ENCODE peak calls at places on chromosomes 1 and 21, in eight cellular contexts. H is MM.1S, I is neuronal stem cell, U is IMR-90, T is hepatocyte, B is GM23248, V is fibroblast of lung, O is keratinocyte. X is an unnamed sample.
A peak's percentile ranks its signal among the peaks of the same experiment; 100 is the strongest.

GRCh38 chr1:219651993-219652392 is 39.1 kb upstream of the ZC3H11B start:
- DNase-seq in H (no peak), I (no peak), U (no peak), T (no peak), B (no peak), V (peak; percentile 61), O (no peak), X (no peak)

GRCh38 chr1:12021616-12022015 is 2.3 kb downstream of the MIIP start:
- DNase-seq in H (no peak), I (no peak), U (no peak), T (no peak), B (no peak), V (no peak), O (no peak), X (no peak)

GRCh38 chr1:207152792-207153434 is 48.9 kb downstream of the C4BPA start:
- DNase-seq in H (no peak), I (no peak), U (peak; percentile 21), T (no peak), B (no peak), V (no peak), O (no peak), X (no peak)

GRCh38 chr21:41761211-41762181 is 5.4 kb downstream of the RIPK4 start:
- DNase-seq in H (no peak), I (no peak), U (no peak), T (peak; percentile 55), B (peak; percentile 35), V (no peak), O (no peak), X (peak; percentile 59)

GRCh38 chr1:93433407-93433961 is 14.4 kb upstream of the FNBP1L start:
- DNase-seq in H (no peak), I (no peak), U (no peak), T (peak; percentile 19), B (no peak), V (no peak), O (no peak), X (no peak)

GRCh38 chr1:7482077-7482476 is 289.0 kb upstream of the VAMP3 start:
- DNase-seq in H (no peak), I (no peak), U (no peak), T (no peak), B (no peak), V (no peak), O (no peak), X (no peak)

GRCh38 chr1:230247921-230248778 is 178.0 kb downstream of the PGBD5 start:
- DNase-seq in H (no peak), I (no peak), U (no peak), T (no peak), B (peak; percentile 12), V (no peak), O (no peak), X (no peak)

GRCh38 chr21:35475768-35476167 is 426.7 kb upstream of the RUNX1 start:
- DNase-seq in H (no peak), I (no peak), U (peak; percentile 75), T (no peak), B (peak; percentile 54), V (peak; percentile 71), O (no peak), X (no peak)

GRCh38 chr1:67647036-67647798 is 37.8 kb upstream of the GADD45A start:
- DNase-seq in H (no peak), I (no peak), U (no peak), T (peak; percentile 40), B (peak; percentile 19), V (peak; percentile 52), O (no peak), X (no peak)

GRCh38 chr1:115320368-115320767 is 17.7 kb downstream of the NGF start:
- DNase-seq in H (no peak), I (no peak), U (no peak), T (no peak), B (peak; percentile 46), V (no peak), O (no peak), X (no peak)

GRCh38 chr1:12580054-12580887 is 37.7 kb downstream of the DHRS3 start:
- DNase-seq in H (no peak), I (no peak), U (peak; percentile 51), T (no peak), B (peak; percentile 68), V (peak; percentile 45), O (no peak), X (no peak)

GRCh38 chr1:244012232-244012631 is 38.9 kb upstream of the ZBTB18 start:
- DNase-seq in H (no peak), I (no peak), U (peak; percentile 78), T (no peak), B (peak; percentile 83), V (peak; percentile 88), O (no peak), X (peak; percentile 31)

GRCh38 chr1:116431870-116432500 is 58.9 kb downstream of the ATP1A1 start:
- DNase-seq in H (no peak), I (no peak), U (no peak), T (no peak), B (no peak), V (no peak), O (no peak), X (no peak)
- H3K9me3 ChIP-seq in H (no peaks in the 10 kb centered on the region), I (no peaks in the 10 kb centered on the region), U (no peaks in the 10 kb centered on the region), T (no peaks in the 10 kb centered on the region), B (no peaks in the 10 kb centered on the region), V (no peaks in the 10 kb centered on the region), O (no peaks in the 10 kb centered on the region), X (no peaks in the 10 kb centered on the region)

GRCh38 chr1:63115527-63115926 is 206.8 kb upstream of the FOXD3 start:
- DNase-seq in H (no peak), I (no peak), U (no peak), T (no peak), B (no peak), V (no peak), O (no peak), X (no peak)
- H2AFZ ChIP-seq in H (no peak overlapping the region), I (no peak overlapping the region), U (no peak overlapping the region), T (no peak overlapping the region), B (no peak overlapping the region), V (no peak overlapping the region), O (no peak overlapping the region), X (no peak overlapping the region)

DNA sequence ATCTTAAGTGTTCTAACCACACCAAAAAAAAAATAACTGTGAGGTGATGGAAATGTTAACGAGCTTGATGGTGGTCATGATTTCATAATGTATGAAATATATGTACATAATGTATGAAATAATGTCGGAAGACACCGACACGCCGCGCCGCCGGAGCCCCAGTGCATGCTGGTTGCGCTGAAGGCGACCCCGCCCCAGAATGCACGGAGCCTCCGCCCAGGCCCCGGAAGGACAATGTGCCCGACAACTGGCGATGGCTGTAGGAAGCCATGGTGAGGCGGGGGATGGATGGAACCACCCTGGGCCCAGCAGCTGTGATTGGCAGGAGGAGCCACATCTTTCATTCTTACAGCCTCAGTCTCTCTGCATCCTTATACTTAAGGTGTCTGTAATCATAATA is 7.4 kb downstream of the OR2T10 start:
- DNase-seq in H (no peak), I (no peak), U (no peak), T (no peak), B (no peak), V (no peak), O (no peak), X (no peak)
- H3K9me3 ChIP-seq in H (no peaks in the 10 kb centered on the region), I (no peaks in the 10 kb centered on the region), U (peaks cover 3% of the 10 kb centered on the region), T (peaks cover 2% of the 10 kb centered on the region), B (no peaks in the 10 kb centered on the region), V (no peaks in the 10 kb centered on the region), O (no peaks in the 10 kb centered on the region), X (peaks cover 52% of the 10 kb centered on the region)

GRCh38 chr1:58764294-58764978 is 19.4 kb downstream of the JUN start:
- DNase-seq in H (no peak), I (no peak), U (peak; percentile 90), T (no peak), B (peak; percentile 90), V (peak; percentile 96), O (no peak), X (no peak)
- H2AFZ ChIP-seq in H (no peak overlapping the region), I (no peak overlapping the region), U (no peak overlapping the region), T (no peak overlapping the region), B (no peak overlapping the region), V (no peak overlapping the region), O (peak overlapping the region; percentile 12), X (no peak overlapping the region)

DNA sequence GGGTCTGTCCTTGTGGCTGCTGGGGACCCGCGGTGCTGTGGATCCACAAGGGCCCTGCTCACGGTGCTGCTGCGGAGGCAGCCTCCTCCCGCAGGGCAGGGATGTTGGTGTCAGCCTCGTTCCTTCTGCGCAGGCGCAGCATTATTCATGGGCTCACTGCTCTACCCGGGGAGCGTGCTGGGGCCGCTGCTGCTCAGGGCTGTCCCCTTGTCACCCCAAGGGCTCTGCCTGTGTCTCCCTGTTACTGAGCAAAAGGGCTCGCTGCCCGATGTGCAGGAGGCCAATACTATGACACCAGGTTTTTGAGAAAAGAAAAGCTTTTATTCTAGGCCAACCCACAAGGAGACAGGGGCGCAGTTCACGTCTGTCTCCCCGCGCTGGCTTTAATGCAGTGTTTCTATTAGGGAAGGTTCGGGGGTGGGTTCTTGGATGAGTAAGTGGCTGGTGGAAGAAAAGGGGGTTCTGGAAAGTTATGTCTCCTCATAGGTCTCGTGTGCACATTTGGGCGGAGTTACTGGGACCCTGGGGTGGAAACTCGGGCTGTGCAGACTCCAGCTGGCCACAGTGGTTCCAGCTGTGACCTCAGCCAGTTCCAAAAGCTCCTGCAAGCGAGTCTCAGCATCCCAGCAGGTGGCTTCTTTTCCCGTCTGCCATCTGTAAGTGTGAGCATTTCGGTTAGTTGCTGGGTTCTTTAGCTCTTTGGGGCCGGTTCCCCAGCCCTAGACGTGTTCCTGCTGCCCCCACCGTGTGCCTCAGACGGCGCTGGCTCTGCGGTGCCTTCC is 40.8 kb upstream of the LRRC3 start:
- DNase-seq in H (no peak), I (no peak), U (no peak), T (no peak), B (no peak), V (no peak), O (no peak), X (no peak)
- H3K9me3 ChIP-seq in H (no peaks in the 10 kb centered on the region), I (peaks cover 2% of the 10 kb centered on the region), U (peaks cover 26% of the 10 kb centered on the region), T (no peaks in the 10 kb centered on the region), B (no peaks in the 10 kb centered on the region), V (no peaks in the 10 kb centered on the region), O (peaks cover 26% of the 10 kb centered on the region), X (no peaks in the 10 kb centered on the region)